ENCODE peak calls at places on chromosome 13, in seven cellular contexts. V is BJ; U is progenitor cell of endocrine pancreas; X is A549; M is WTC11; F is omental fat pad; K is CD8-positive, alpha-beta T cell. P is an unnamed sample.
A peak's percentile ranks its signal among the peaks of the same experiment; 100 is the strongest.

GRCh38 chr13:30808600-30808999 is 73.3 kb downstream of the ALOX5AP start:
- DNase-seq in V (no peak), U (no peak), X (no peak), M (no peak), F (no peak), K (no peak), P (no peak)

GRCh38 chr13:87280139-87280538 is 391.0 kb upstream of the SLITRK5 start:
- DNase-seq in V (no peak), U (no peak), X (no peak), M (no peak), F (no peak), K (no peak), P (no peak)

GRCh38 chr13:40496035-40496810 is 170.2 kb downstream of the FOXO1 start:
- DNase-seq in V (no peak), U (no peak), X (no peak), M (no peak), F (no peak), K (no peak), P (no peak)

GRCh38 chr13:45466359-45466758 is 1.6 kb downstream of the COG3 start:
- DNase-seq in V (no peak), U (no peak), X (no peak), M (no peak), F (no peak), K (no peak), P (no peak)

GRCh38 chr13:50403311-50403710 is 388.1 kb downstream of the KCNRG start:
- DNase-seq in V (no peak), U (no peak), X (no peak), M (no peak), F (no peak), K (no peak), P (peak; percentile 34)

GRCh38 chr13:113786262-113786841 is 27.3 kb downstream of the TMEM255B start:
- DNase-seq in V (no peak), U (no peak), X (no peak), M (no peak), F (peak; percentile 17), K (no peak), P (no peak)

GRCh38 chr13:62583466-62583865 is 1167.8 kb upstream of the PCDH20 start:
- DNase-seq in V (no peak), U (no peak), X (no peak), M (no peak), F (no peak), K (no peak), P (no peak)

GRCh38 chr13:100588350-100589177 is at the start of gene GGACT:
- DNase-seq in V (no peak), U (peak; percentile 71), X (peak; percentile 62), M (peak; percentile 82), F (peak; percentile 34), K (peak; percentile 85), P (peak; percentile 21)

GRCh38 chr13:95349267-95349666 is 48.0 kb upstream of the ABCC4 start:
- DNase-seq in V (no peak), U (no peak), X (peak; percentile 13), M (no peak), F (no peak), K (no peak), P (no peak)

GRCh38 chr13:100434010-100434763 is 154.4 kb downstream of the GGACT start:
- DNase-seq in V (no peak), U (no peak), X (no peak), M (no peak), F (no peak), K (no peak), P (no peak)

GRCh38 chr13:29947839-29948238 is 97.4 kb upstream of the UBL3 start:
- DNase-seq in V (no peak), U (no peak), X (no peak), M (no peak), F (no peak), K (no peak), P (no peak)

GRCh38 chr13:44211286-44211685 is 162.3 kb upstream of the SERP2 start:
- DNase-seq in V (no peak), U (no peak), X (no peak), M (no peak), F (no peak), K (no peak), P (no peak)

GRCh38 chr13:42474954-42475353 is 99.0 kb upstream of the TNFSF11 start:
- DNase-seq in V (no peak), U (no peak), X (no peak), M (no peak), F (no peak), K (peak; percentile 17), P (no peak)

DNA sequence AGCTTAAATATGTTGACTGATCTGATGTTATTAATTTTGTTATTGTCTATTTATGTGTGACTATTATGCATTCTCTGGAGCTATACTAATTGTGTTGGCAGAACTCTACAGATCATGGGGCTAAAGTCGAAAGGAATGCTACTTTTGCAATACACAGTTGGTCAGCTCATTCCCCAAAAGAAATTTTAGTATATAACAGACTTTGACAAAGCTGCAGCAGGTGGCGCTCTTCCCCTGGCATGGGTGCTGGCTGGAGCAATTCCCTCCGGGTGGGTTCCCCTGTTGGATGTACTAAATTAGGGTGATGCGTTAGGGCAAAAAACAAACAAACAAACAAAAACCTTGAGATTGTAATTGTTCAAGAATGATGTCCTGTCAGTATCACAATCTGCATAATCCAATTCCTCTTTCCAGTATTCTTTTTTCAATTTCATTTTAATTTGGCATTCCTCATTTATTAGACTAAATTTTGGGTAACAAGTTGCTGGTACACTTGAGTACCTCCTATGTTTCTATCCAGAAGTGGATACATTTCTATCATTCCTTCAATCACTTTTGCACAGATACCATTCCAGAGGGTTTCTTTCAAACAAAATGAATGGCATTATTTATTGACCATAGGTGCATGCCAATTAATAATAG is 322.8 kb upstream of the EDNRB start:
- DNase-seq in V (no peak), U (peak; percentile 30), X (peak; percentile 0), M (peak; percentile 73), F (no peak), K (no peak), P (no peak)
- TF ChIP-seq CTCF in V (peak; percentile 67), U (peak; percentile 86), X (peak; percentile 39), M (peak; percentile 78), F (no peak), K (no peak), P (no peak)

GRCh38 chr13:24744247-24744646 is 19.7 kb upstream of the RNF17 start:
- DNase-seq in V (no peak), U (no peak), X (no peak), M (no peak), F (no peak), K (no peak), P (no peak)

GRCh38 chr13:24745516-24745860 is 18.5 kb upstream of the RNF17 start:
- DNase-seq in V (no peak), U (no peak), X (no peak), M (peak; percentile 28), F (no peak), K (no peak), P (no peak)

GRCh38 chr13:24745861-24746617 is 17.9 kb upstream of the RNF17 start:
- DNase-seq in V (no peak), U (no peak), X (no peak), M (peak; percentile 32), F (no peak), K (no peak), P (no peak)

GRCh38 chr13:24747248-24748151 is 16.5 kb upstream of the RNF17 start:
- DNase-seq in V (no peak), U (peak; percentile 27), X (no peak), M (peak; percentile 61), F (no peak), K (no peak), P (no peak)

DNA sequence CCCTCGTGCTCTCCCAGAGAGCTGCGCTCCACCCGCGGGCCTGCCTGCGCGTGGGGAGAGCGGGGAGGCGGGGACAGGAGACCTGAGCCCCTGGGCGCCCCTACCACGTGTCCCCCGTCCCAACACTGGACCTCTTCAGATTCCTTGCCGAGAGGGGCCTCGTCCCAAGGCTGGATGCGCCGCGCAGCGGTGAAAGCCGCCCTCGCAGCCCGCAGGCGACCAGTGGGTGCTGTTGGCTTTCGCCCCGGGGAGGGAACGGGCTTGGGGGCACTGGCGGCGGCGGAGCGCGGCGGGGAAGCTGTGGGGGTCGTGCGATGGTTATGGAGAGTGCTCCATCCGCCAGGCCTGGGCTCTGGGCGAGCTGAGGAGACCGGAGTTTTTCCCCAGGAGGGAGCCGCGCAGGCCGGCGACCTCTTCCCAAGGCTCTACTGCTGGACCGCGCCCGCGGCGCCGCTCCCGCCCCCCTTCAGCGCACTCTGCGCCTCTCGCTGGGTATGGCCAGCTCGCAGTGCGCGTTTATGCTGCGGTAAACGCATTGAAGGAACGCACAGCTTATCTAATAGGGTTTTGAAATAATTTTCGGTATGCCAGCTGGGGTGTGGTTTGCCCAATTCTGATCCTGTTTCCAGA is 17.2 kb upstream of the RNF17 start:
- DNase-seq in V (no peak), U (peak; percentile 53), X (peak; percentile 17), M (peak; percentile 63), F (no peak), K (no peak), P (no peak)
- TF ChIP-seq CTCF in V (peak; percentile 14), U (peak; percentile 55), X (no peak), M (no peak), F (no peak), K (no peak), P (no peak)

GRCh38 chr13:65615506-65615905 is 1614.6 kb downstream of the PCDH9 start:
- DNase-seq in V (no peak), U (no peak), X (no peak), M (no peak), F (no peak), K (no peak), P (no peak)

DNA sequence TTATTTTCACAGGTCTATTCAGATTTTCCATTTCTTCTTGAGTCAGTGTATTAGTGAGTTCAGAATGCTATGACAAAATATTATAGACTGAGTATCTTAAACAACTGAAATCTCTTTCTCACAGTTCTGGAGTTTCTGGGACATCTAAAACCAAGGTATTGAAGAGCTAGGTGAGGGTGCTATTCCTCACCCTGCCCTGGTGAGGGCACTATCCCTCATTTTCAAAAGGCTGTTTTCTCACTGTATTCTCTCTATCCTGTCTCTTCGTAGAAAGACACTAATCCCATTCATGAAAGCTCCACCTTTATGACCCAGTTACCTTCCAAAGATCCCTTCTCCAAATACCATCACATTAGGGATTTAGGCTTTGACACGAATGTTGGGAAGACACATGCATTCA is 1617.1 kb downstream of the PCDH9 start:
- DNase-seq in V (no peak), U (no peak), X (no peak), M (peak; percentile 11), F (no peak), K (no peak), P (no peak)
- TF ChIP-seq CTCF in V (no peak), U (peak; percentile 25), X (no peak), M (peak; percentile 30), F (no peak), K (no peak), P (no peak)

GRCh38 chr13:98083507-98083906 is 59.4 kb upstream of the FARP1 start:
- DNase-seq in V (peak; percentile 92), U (no peak), X (no peak), M (no peak), F (no peak), K (no peak), P (no peak)
- TF ChIP-seq CTCF in V (peak; percentile 35), U (no peak), X (no peak), M (no peak), F (no peak), K (no peak), P (no peak)

GRCh38 chr13:104571890-104572229 is 1505.6 kb upstream of the SLC10A2 start:
- DNase-seq in V (no peak), U (no peak), X (no peak), M (no peak), F (no peak), K (no peak), P (no peak)
- TF ChIP-seq CTCF in V (no peak), U (no peak), X (no peak), M (peak; percentile 20), F (no peak), K (no peak), P (no peak)